ENCODE peak calls at places on chromosomes 6 and 20, in seven cellular contexts. U is fibroblast of lung, T is NB4, I is A673, J is psoas muscle, L is tibial nerve, X is brain microvascular endothelial cell. V is an unnamed sample.
A peak's percentile ranks its signal among the peaks of the same experiment; 100 is the strongest.

GRCh38 chr6:2766767-2767314 is 1.6 kb downstream of the WRNIP1 start:
- DNase-seq in U (peak; percentile 31), I (no peak), L (no peak), X (no peak), J (no peak), T (no peak), V (peak; percentile 33)

GRCh38 chr20:58659841-58660240 is 8.8 kb downstream of the STX16 start:
- DNase-seq in T (no peak), X (no peak), L (no peak), I (no peak), J (no peak), U (no peak), V (no peak)

GRCh38 chr6:8839626-8840025 is 404.3 kb upstream of the SLC35B3 start:
- DNase-seq in L (no peak), I (no peak), T (no peak), U (no peak), J (no peak), X (no peak), V (no peak)

GRCh38 chr6:89098461-89098860 is 17.9 kb downstream of the PNRC1 start:
- DNase-seq in J (no peak), T (no peak), X (no peak), U (no peak), I (no peak), L (no peak), V (no peak)

GRCh38 chr6:129523814-129524213 is 186.2 kb downstream of the ARHGAP18 start:
- DNase-seq in J (no peak), L (no peak), I (no peak), U (no peak), T (no peak), X (no peak), V (no peak)

GRCh38 chr20:36344517-36345132 is 38.5 kb downstream of the DLGAP4 start:
- DNase-seq in I (peak; percentile 47), X (peak; percentile 31), U (peak; percentile 41), J (no peak), T (peak; percentile 55), L (peak; percentile 21), V (peak; percentile 69)

GRCh38 chr6:20148433-20148832 is 63.8 kb downstream of the MBOAT1 start:
- DNase-seq in X (no peak), L (no peak), T (no peak), U (no peak), J (no peak), I (no peak), V (no peak)

GRCh38 chr6:53651764-53652401 is 13.7 kb downstream of the KLHL31 start:
- DNase-seq in J (peak; percentile 73), U (peak; percentile 64), X (peak; percentile 27), T (no peak), L (peak; percentile 23), I (peak; percentile 79), V (peak; percentile 48)

GRCh38 chr6:119243657-119244056 is 105.9 kb downstream of the MAN1A1 start:
- DNase-seq in I (no peak), J (no peak), X (no peak), L (no peak), T (no peak), U (no peak), V (no peak)

GRCh38 chr6:56807992-56808342 is 146.9 kb upstream of the BEND6 start:
- DNase-seq in L (no peak), I (no peak), U (peak; percentile 51), J (no peak), X (no peak), T (no peak), V (no peak)

GRCh38 chr6:116444991-116445566 is 16.1 kb upstream of the CALHM6 start:
- DNase-seq in I (no peak), T (no peak), U (no peak), J (no peak), X (no peak), L (no peak), V (no peak)

GRCh38 chr6:7821426-7821825 is 89.2 kb downstream of the TXNDC5 start:
- DNase-seq in L (no peak), I (no peak), X (peak; percentile 18), J (no peak), U (peak; percentile 65), T (no peak), V (peak; percentile 40)

GRCh38 chr6:31158863-31159855 is 770 bp downstream of the TCF19 start:
- DNase-seq in T (no peak), I (peak; percentile 15), U (peak; percentile 25), X (peak; percentile 2), L (peak; percentile 14), J (no peak), V (no peak)

GRCh38 chr20:60583741-60584140 is 625.5 kb downstream of the CDH26 start:
- DNase-seq in T (peak; percentile 8), U (peak; percentile 7), I (peak; percentile 64), L (no peak), X (no peak), J (no peak), V (no peak)

GRCh38 chr6:53925891-53926290 is 131.1 kb downstream of the LRRC1 start:
- DNase-seq in I (no peak), L (no peak), T (no peak), X (no peak), U (no peak), J (no peak), V (no peak)

GRCh38 chr6:33414592-33415271 is 3.2 kb downstream of the CUTA start:
- DNase-seq in U (no peak), J (no peak), T (peak; percentile 53), X (no peak), I (peak; percentile 52), L (no peak), V (no peak)
- TF ChIP-seq CTCF in U (peak; percentile 50), J (no peak), T (peak; percentile 65), X (peak; percentile 68), I (peak; percentile 59), L (peak; percentile 13), V (peak; percentile 49)

GRCh38 chr20:14953736-14954135 is 616.3 kb upstream of the FLRT3 start:
- DNase-seq in X (no peak), I (no peak), U (no peak), L (no peak), J (no peak), T (no peak), V (no peak)
- H3K4me3 ChIP-seq in X (no peak overlapping the region), I (no peak overlapping the region), U (no peak overlapping the region), L (no peak overlapping the region), J (no peak overlapping the region), T (no peak overlapping the region), V (no peak overlapping the region)

GRCh38 chr6:155069543-155069942 is 74.4 kb downstream of the TIAM2 start:
- DNase-seq in J (no peak), I (no peak), T (no peak), X (no peak), U (no peak), L (no peak), V (no peak)
- TF ChIP-seq CTCF in J (no peak), I (no peak), T (no peak), X (no peak), U (no peak), L (no peak), V (no peak)

DNA sequence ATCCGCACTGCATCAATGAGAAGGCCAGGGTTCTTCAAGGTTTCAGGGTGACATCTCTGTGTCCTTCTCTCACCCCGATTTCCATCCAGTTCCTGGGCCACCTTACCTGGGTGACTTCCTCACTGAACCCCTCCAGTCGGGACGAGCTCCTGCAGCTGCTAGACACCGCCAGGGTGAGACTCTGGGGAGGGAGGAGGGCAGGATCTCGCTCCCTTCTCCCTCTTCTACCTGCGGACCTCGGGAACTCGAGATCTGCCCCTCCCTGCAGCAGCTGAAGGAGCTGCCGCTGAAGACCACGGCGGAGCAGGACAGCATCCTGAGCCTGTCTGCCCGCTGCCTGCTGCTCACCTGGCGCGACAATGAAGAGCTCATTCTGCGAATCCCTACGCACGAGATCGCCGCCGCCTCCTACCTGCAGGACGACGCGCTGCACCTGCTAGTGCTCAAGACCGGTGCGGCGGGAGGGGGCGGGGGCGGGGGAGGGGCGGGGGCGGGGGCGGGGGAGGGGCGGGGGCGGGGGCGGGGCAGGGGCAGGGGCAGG is 7.5 kb downstream of the CCM2L start:
- DNase-seq in X (no peak), T (peak; percentile 39), U (no peak), L (no peak), J (no peak), I (no peak), V (no peak)
- H3K4me3 ChIP-seq in X (no peak overlapping the region), T (no peak overlapping the region), U (no peak overlapping the region), L (no peak overlapping the region), J (no peak overlapping the region), I (no peak overlapping the region), V (no peak overlapping the region)

GRCh38 chr20:53384392-53384791 is 209.2 kb downstream of the ZNF217 start:
- DNase-seq in I (no peak), U (peak; percentile 14), J (no peak), X (no peak), L (no peak), T (no peak), V (no peak)

GRCh38 chr20:53376021-53376420 is 217.6 kb downstream of the ZNF217 start:
- DNase-seq in I (no peak), J (no peak), U (no peak), T (no peak), X (no peak), L (no peak), V (no peak)

GRCh38 chr20:53382263-53382844 is 211.3 kb downstream of the ZNF217 start:
- DNase-seq in J (no peak), T (no peak), I (peak; percentile 68), X (no peak), U (no peak), L (no peak), V (no peak)

GRCh38 chr20:53386186-53386681 is 207.4 kb downstream of the ZNF217 start:
- DNase-seq in X (no peak), U (no peak), L (no peak), J (no peak), T (no peak), I (no peak), V (no peak)

DNA sequence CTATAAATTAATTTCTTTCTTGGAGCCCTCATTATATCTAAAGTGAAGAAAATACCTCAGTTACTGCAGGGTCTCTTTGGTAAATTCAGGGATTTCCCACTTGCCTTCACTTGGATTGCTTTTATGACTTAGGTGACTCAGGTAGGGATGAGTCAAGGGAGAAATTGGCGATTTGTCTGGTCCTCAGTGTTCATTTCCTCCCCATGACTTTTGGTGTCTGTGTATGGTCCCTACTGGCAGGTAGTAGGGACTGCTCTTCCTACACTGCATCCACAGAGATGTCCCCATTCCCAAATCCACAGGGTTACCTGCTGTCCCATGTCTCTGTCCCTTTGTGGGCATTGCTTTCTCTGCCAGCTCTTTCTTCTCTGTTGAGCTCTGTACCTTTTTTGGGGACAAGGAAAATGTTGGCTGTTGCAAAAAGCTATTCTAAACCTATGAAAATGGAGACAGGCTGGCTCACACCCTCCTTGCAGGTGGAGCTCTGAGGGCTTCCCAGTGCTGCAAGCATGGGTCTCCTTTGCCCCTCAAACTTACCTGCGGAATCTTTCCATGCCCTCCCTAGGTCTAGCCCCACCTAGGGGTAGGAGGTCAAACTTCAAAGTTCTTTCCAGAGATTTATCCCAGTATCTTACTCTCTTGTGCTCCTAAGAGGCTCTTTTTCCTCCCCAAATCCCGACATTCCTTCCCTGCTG is 211.9 kb downstream of the ZNF217 start:
- DNase-seq in I (no peak), X (no peak), T (no peak), U (no peak), J (no peak), L (no peak), V (no peak)
- TF ChIP-seq CTCF in I (peak; percentile 35), X (no peak), T (no peak), U (no peak), J (no peak), L (no peak), V (no peak)